ENCODE peak calls at places on chromosomes 4 and X, in seven cellular contexts. P is HCT116, B is H1, O is esophagus muscularis mucosa, W is sigmoid colon, D is suprapubic skin, U is A549. R is an unnamed sample.

GRCh38 chr4:67678612-67679011 is 22.3 kb downstream of the UBA6 start:
- DNase-seq in P (no peak), B (no peak), O (no peak), W (no peak), D (no peak), U (no peak), R (no peak)

GRCh38 chr4:40238700-40239548 is 42.1 kb downstream of the RHOH start:
- DNase-seq in P (no peak), B (no peak), O (no peak), W (no peak), D (no peak), U (peak; percentile 56), R (no peak)

GRCh38 chrX:73916931-73917657 is 354.1 kb downstream of the CHIC1 start:
- DNase-seq in P (peak; percentile 4), B (peak; percentile 2), O (no peak), W (no peak), D (no peak), U (peak; percentile 77), R (no peak)

GRCh38 chrX:17939724-17940123 is 78.6 kb upstream of the RAI2 start:
- DNase-seq in P (no peak), B (no peak), O (no peak), W (no peak), D (no peak), U (no peak), R (peak; percentile 14)

GRCh38 chrX:64427787-64428186 is 32.5 kb upstream of the MTMR8 start:
- DNase-seq in P (no peak), B (no peak), O (no peak), W (no peak), D (no peak), U (no peak), R (no peak)

GRCh38 chr4:7279902-7280301 is 87.6 kb downstream of the SORCS2 start:
- DNase-seq in P (no peak), B (no peak), O (no peak), W (no peak), D (no peak), U (no peak), R (no peak)

GRCh38 chr4:85147481-85148076 is 181.1 kb upstream of the WDFY3 start:
- DNase-seq in P (peak; percentile 69), B (no peak), O (no peak), W (peak; percentile 80), D (no peak), U (peak; percentile 66), R (peak; percentile 83)

GRCh38 chr4:77699731-77700210 is 94.2 kb downstream of the CXCL13 start:
- DNase-seq in P (no peak), B (no peak), O (no peak), W (no peak), D (no peak), U (peak; percentile 47), R (no peak)

GRCh38 chrX:15310117-15310516 is 5.3 kb downstream of the ASB11 start:
- DNase-seq in P (no peak), B (no peak), O (no peak), W (no peak), D (no peak), U (peak; percentile 46), R (peak; percentile 57)

GRCh38 chr4:168388890-168389289 is 70.3 kb upstream of the DDX60 start:
- DNase-seq in P (no peak), B (no peak), O (no peak), W (no peak), D (no peak), U (no peak), R (no peak)

GRCh38 chr4:71355045-71355444 is 16.2 kb downstream of the SLC4A4 start:
- DNase-seq in P (no peak), B (no peak), O (no peak), W (no peak), D (no peak), U (no peak), R (no peak)

GRCh38 chr4:146104541-146104940 is 71.0 kb upstream of the LSM6 start:
- DNase-seq in P (no peak), B (no peak), O (peak; percentile 45), W (no peak), D (no peak), U (no peak), R (no peak)

GRCh38 chr4:143616771-143617170 is 83.7 kb downstream of the FREM3 start:
- DNase-seq in P (no peak), B (no peak), O (no peak), W (no peak), D (no peak), U (no peak), R (no peak)

GRCh38 chr4:6188687-6189305 is 11.6 kb downstream of the JAKMIP1 start:
- DNase-seq in P (no peak), B (no peak), O (no peak), W (no peak), D (no peak), U (no peak), R (no peak)

GRCh38 chr4:6182390-6183280 is 17.7 kb downstream of the JAKMIP1 start:
- DNase-seq in P (no peak), B (no peak), O (no peak), W (no peak), D (no peak), U (no peak), R (no peak)

GRCh38 chr4:6183740-6184139 is 16.6 kb downstream of the JAKMIP1 start:
- DNase-seq in P (no peak), B (no peak), O (no peak), W (no peak), D (no peak), U (no peak), R (no peak)

GRCh38 chr4:6180841-6181631 is 19.3 kb downstream of the JAKMIP1 start:
- DNase-seq in P (no peak), B (no peak), O (no peak), W (no peak), D (no peak), U (no peak), R (no peak)

DNA sequence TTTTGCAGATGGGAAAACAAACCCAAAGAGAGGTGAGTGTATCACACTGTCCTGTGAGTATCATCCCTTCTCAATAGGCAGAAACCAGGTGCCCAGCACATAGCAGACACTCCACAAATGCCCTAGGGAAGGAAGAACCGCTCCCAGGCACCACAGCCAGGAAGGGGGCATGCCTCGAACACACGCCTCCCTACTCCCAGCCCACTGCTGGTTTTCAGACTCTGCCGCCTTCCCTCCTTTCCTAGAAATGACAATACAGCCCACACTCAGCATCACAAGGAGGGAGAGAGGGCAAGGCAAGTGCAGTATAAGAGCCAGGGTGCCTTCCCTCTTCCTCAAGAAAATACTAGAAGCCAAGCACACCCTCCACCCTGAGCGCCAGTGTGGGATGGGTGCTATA is 16.2 kb downstream of the JAKMIP1 start:
- DNase-seq in P (no peak), B (no peak), O (no peak), W (no peak), D (no peak), U (no peak), R (no peak)
- H3K4me1 ChIP-seq in P (no peaks in the 10 kb centered on the region), B (no peaks in the 10 kb centered on the region), O (no peaks in the 10 kb centered on the region), W (no peaks in the 10 kb centered on the region), D (no peaks in the 10 kb centered on the region), U (no peaks in the 10 kb centered on the region), R (no peaks in the 10 kb centered on the region)

GRCh38 chr4:2843909-2844584 is 403 bp downstream of the ADD1 start:
- DNase-seq in P (no peak), B (no peak), O (peak; percentile 92), W (peak; percentile 82), D (peak; percentile 79), U (peak; percentile 15), R (peak; percentile 69)
- TF ChIP-seq POLR2A in P (peak; percentile 10), B (peak; percentile 35), O (no peak), W (no peak), D (no peak), U (no peak), R (no peak)

GRCh38 chr4:162350331-162350730 is 186.5 kb upstream of the FSTL5 start:
- DNase-seq in P (no peak), B (no peak), O (no peak), W (no peak), D (no peak), U (no peak), R (no peak)
- H3K4me3 ChIP-seq in P (no peak overlapping the region), B (no peak overlapping the region), O (no peak overlapping the region), W (no peak overlapping the region), D (no peak overlapping the region), U (no peak overlapping the region), R (no peak overlapping the region)

GRCh38 chrX:108384783-108385182 is 53.4 kb downstream of the COL4A6 start:
- DNase-seq in P (no peak), B (no peak), O (no peak), W (no peak), D (no peak), U (no peak), R (no peak)

DNA sequence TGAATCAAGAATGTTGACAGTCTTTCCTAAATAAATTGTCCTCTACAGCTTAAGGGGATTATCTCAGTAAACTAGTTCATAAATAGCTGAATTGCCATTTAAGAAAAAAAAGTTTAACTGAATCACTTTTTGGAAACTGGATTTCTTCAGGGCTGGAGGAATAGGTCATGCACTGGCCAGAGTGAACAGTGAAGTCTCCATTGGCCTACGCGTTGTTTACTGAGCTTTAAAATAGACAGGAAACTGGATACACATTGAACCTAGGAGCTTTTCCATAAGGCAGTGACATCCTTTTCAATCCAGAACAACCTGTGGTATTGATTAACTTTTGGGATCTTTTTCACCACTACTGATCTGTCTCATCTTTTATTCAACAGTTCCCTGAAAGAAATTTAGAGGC is 58.0 kb downstream of the COL4A6 start:
- DNase-seq in P (no peak), B (no peak), O (no peak), W (no peak), D (no peak), U (no peak), R (no peak)
- H3K4me1 ChIP-seq in P (no peaks in the 10 kb centered on the region), B (no peaks in the 10 kb centered on the region), O (peaks cover 12% of the 10 kb centered on the region), W (no peaks in the 10 kb centered on the region), D (no peaks in the 10 kb centered on the region), U (peaks cover 11% of the 10 kb centered on the region), R (no peaks in the 10 kb centered on the region)

GRCh38 chrX:154023276-154024000 is 3.7 kb upstream of the IRAK1 start:
- DNase-seq in P (no peak), B (no peak), O (no peak), W (peak; percentile 62), D (no peak), U (no peak), R (no peak)
- TF ChIP-seq POLR2A in P (no peak), B (no peak), O (no peak), W (no peak), D (no peak), U (no peak), R (no peak)

GRCh38 chr4:1154126-1154522 is 18.3 kb downstream of the SPON2 start:
- DNase-seq in P (no peak), B (no peak), O (peak; percentile 60), W (no peak), D (no peak), U (no peak), R (no peak)
- H3K4me3 ChIP-seq in P (no peak overlapping the region), B (no peak overlapping the region), O (no peak overlapping the region), W (no peak overlapping the region), D (no peak overlapping the region), U (no peak overlapping the region), R (no peak overlapping the region)